ENCODE peak calls at places on chromosome 2, in four cellular contexts. One of them, this sample, is unnamed.

GRCh38 chr2:61671561-61672315 is 133.6 kb upstream of the XPO1 start:
- DNase-seq in HL-60: no peak
- DNase-seq in chondrocyte: no peak
- DNase-seq in A549: no peak
- DNase-seq in this sample: no peak

GRCh38 chr2:10935953-10936942 is 24.5 kb downstream of the KCNF1 start:
- DNase-seq in HL-60: no peak
- DNase-seq in A549: peak
- DNase-seq in chondrocyte: no peak
- DNase-seq in this sample: no peak

GRCh38 chr2:230895536-230896345 is 29.3 kb downstream of the GPR55 start:
- DNase-seq in HL-60: no peak
- DNase-seq in chondrocyte: no peak
- DNase-seq in A549: no peak
- DNase-seq in this sample: no peak

GRCh38 chr2:207617011-207617671 is 8.1 kb downstream of the METTL21A start:
- DNase-seq in A549: peak
- DNase-seq in HL-60: no peak
- DNase-seq in chondrocyte: no peak
- DNase-seq in this sample: no peak

GRCh38 chr2:102106133-102106556 is 36.4 kb upstream of the IL1R1 start:
- DNase-seq in HL-60: no peak
- DNase-seq in chondrocyte: no peak
- DNase-seq in A549: peak
- DNase-seq in this sample: no peak

GRCh38 chr2:241565413-241565812 is 6.9 kb downstream of the BOK start:
- DNase-seq in A549: no peak
- DNase-seq in HL-60: no peak
- DNase-seq in chondrocyte: peak
- DNase-seq in this sample: no peak

GRCh38 chr2:39949131-39949530 is 170.1 kb upstream of the THUMPD2 start:
- DNase-seq in chondrocyte: no peak
- DNase-seq in A549: no peak
- DNase-seq in HL-60: no peak
- DNase-seq in this sample: no peak

GRCh38 chr2:10883880-10884529 is 27.7 kb upstream of the KCNF1 start:
- DNase-seq in chondrocyte: no peak
- DNase-seq in A549: no peak
- DNase-seq in HL-60: no peak
- DNase-seq in this sample: no peak

GRCh38 chr2:134421556-134422328 is 167.9 kb downstream of the MGAT5 start:
- DNase-seq in HL-60: no peak
- DNase-seq in A549: no peak
- DNase-seq in chondrocyte: no peak
- DNase-seq in this sample: no peak

GRCh38 chr2:46393352-46393820 is 86.0 kb upstream of the TMEM247 start:
- DNase-seq in chondrocyte: no peak
- DNase-seq in HL-60: no peak
- DNase-seq in A549: no peak
- DNase-seq in this sample: peak

GRCh38 chr2:74399785-74400184 is 19.7 kb upstream of the DCTN1 start:
- DNase-seq in chondrocyte: no peak
- DNase-seq in HL-60: no peak
- DNase-seq in A549: peak
- DNase-seq in this sample: no peak

GRCh38 chr2:28437918-28438317 is 45.3 kb downstream of the FOSL2 start:
- DNase-seq in HL-60: no peak
- DNase-seq in A549: no peak
- DNase-seq in chondrocyte: no peak
- DNase-seq in this sample: peak

GRCh38 chr2:28436525-28437051 is 43.9 kb downstream of the FOSL2 start:
- DNase-seq in A549: no peak
- DNase-seq in HL-60: no peak
- DNase-seq in chondrocyte: no peak
- DNase-seq in this sample: peak

GRCh38 chr2:28438532-28439063 is 45.9 kb downstream of the FOSL2 start:
- DNase-seq in A549: no peak
- DNase-seq in HL-60: no peak
- DNase-seq in chondrocyte: no peak
- DNase-seq in this sample: peak

GRCh38 chr2:28435796-28436425 is 43.3 kb downstream of the FOSL2 start:
- DNase-seq in chondrocyte: no peak
- DNase-seq in HL-60: no peak
- DNase-seq in A549: peak
- DNase-seq in this sample: peak

GRCh38 chr2:28437142-28437835 is 44.6 kb downstream of the FOSL2 start:
- DNase-seq in chondrocyte: no peak
- DNase-seq in A549: no peak
- DNase-seq in HL-60: peak
- DNase-seq in this sample: peak
- TF ChIP-seq CTCF in chondrocyte: no peak
- TF ChIP-seq CTCF in A549: no peak
- TF ChIP-seq CTCF in HL-60: no peak
- TF ChIP-seq CTCF in this sample: no peak

DNA sequence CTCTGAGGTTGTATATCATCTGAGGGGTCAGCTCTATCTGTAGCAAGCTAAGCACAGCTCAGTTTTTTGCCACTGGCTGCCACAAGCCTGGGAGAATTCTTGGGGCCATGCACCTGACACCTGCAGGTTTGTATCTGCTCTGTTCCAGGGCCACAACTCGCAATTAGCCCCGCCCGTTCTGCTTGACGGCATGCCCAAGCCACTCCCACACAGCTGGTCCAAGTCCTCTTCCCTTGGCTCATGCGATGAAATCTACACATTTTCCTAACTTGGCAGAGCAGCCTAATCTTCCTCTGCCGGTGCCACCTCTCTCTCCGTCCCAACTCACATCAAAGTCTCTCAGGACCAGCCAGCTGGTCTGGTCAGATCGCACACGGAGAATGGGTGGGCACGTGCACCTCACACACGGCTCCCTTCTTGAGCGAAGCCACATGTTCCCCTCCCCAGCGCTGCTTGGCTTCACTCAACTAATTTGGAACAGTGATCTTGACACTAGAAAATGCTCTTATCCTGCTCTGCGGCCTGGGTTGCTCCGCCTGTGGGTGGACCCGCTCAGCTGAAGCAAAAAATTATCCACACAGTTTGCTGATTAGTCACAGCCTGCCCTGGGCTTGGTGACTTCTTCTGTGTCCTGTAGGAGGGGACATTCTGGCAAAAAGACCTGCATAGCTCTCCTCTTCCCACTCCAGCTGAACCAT is 176.6 kb downstream of the NRP2 start:
- DNase-seq in HL-60: no peak
- DNase-seq in chondrocyte: no peak
- DNase-seq in A549: no peak
- DNase-seq in this sample: no peak
- TF ChIP-seq CTCF in HL-60: no peak
- TF ChIP-seq CTCF in chondrocyte: peak
- TF ChIP-seq CTCF in A549: no peak
- TF ChIP-seq CTCF in this sample: no peak

DNA sequence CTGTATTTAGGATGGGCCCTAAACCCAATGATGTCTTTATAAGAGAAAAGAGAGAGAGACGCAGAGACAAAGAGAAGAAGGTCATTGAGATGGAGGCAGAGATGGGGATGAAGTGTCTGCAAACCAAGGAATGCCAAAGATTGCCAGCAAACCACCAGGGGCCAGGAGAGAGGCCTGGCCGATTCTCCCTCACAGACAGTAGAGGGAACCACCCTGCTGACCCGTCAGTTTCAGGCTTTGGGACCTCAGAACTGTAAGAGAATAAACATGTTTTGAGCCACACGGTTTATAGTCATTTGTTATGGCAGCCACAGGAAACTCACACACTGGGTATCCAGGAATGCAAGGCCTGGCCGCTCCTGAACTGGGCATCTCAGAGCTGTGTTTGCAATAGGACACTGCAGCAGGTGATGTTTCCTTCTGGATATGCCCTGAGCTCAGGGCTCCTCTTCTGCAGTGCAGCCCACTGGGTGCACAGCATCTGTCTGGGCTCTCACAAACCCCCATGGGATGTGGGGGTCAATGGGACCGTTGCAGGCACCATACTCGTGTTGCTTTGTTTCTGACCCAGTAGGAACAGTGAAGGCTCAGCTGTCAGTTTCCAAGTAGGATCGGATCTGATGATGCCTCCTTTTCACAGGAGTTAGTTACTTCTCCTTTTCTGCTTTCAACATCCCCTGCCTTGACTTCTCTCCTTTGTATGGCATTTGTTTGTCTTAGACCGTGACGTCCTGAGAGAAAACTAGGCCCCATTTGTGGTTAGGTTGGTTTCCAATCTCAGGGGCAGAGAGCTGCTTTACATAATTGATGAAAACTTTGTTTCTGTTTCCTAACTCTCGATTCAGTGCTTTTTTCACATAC is 20.8 kb downstream of the PTPN18 start:
- DNase-seq in A549: no peak
- DNase-seq in HL-60: no peak
- DNase-seq in chondrocyte: no peak
- DNase-seq in this sample: no peak
- TF ChIP-seq CTCF in A549: no peak
- TF ChIP-seq CTCF in HL-60: no peak
- TF ChIP-seq CTCF in chondrocyte: no peak
- TF ChIP-seq CTCF in this sample: no peak

GRCh38 chr2:47783491-47784330 is 766 bp downstream of the MSH6 start:
- DNase-seq in chondrocyte: no peak
- DNase-seq in HL-60: peak
- DNase-seq in A549: peak
- DNase-seq in this sample: peak
- TF ChIP-seq CTCF in chondrocyte: no peak
- TF ChIP-seq CTCF in HL-60: no peak
- TF ChIP-seq CTCF in A549: no peak
- TF ChIP-seq CTCF in this sample: no peak

GRCh38 chr2:2613279-2614199 is 282.5 kb upstream of the MYT1L start:
- DNase-seq in A549: peak
- DNase-seq in HL-60: peak
- DNase-seq in chondrocyte: peak
- DNase-seq in this sample: peak
- TF ChIP-seq CTCF in A549: no peak
- TF ChIP-seq CTCF in HL-60: no peak
- TF ChIP-seq CTCF in chondrocyte: no peak
- TF ChIP-seq CTCF in this sample: no peak

GRCh38 chr2:225038076-225038571 is 4.1 kb downstream of the DOCK10 start:
- DNase-seq in A549: no peak
- DNase-seq in chondrocyte: no peak
- DNase-seq in HL-60: no peak
- DNase-seq in this sample: no peak
- TF ChIP-seq CTCF in A549: no peak
- TF ChIP-seq CTCF in chondrocyte: no peak
- TF ChIP-seq CTCF in HL-60: no peak
- TF ChIP-seq CTCF in this sample: no peak

This sample was measured in CD14-positive monocyte.